ENCODE peak calls at places on chromosomes 4 and X, in four cellular contexts. One of them, this sample, is unnamed.

GRCh38 chr4:112370466-112370865 is 73.3 kb downstream of the ALPK1 start:
- DNase-seq in IMR-90: peak; percentile 8
- DNase-seq in A549: no peak
- DNase-seq in K562: no peak
- DNase-seq in this sample: no peak

GRCh38 chr4:48827622-48828021 is 3.3 kb upstream of the OCIAD1 start:
- DNase-seq in IMR-90: no peak
- DNase-seq in A549: no peak
- DNase-seq in K562: no peak
- DNase-seq in this sample: no peak

GRCh38 chrX:23292979-23293651 is 41.5 kb upstream of the PTCHD1 start:
- DNase-seq in IMR-90: no peak
- DNase-seq in A549: no peak
- DNase-seq in K562: no peak
- DNase-seq in this sample: no peak

GRCh38 chr4:1369484-1370079 is 22.6 kb downstream of the UVSSA start:
- DNase-seq in IMR-90: no peak
- DNase-seq in A549: no peak
- DNase-seq in K562: no peak
- DNase-seq in this sample: no peak

GRCh38 chr4:157576671-157577070 is 356.1 kb downstream of the GRIA2 start:
- DNase-seq in IMR-90: no peak
- DNase-seq in A549: no peak
- DNase-seq in K562: no peak
- DNase-seq in this sample: no peak

GRCh38 chr4:117447925-117448324 is 362.5 kb upstream of the TRAM1L1 start:
- DNase-seq in IMR-90: no peak
- DNase-seq in A549: peak; percentile 9
- DNase-seq in K562: no peak
- DNase-seq in this sample: peak; percentile 12

GRCh38 chr4:72171761-72172160 is 140.0 kb downstream of the NPFFR2 start:
- DNase-seq in IMR-90: no peak
- DNase-seq in A549: no peak
- DNase-seq in K562: no peak
- DNase-seq in this sample: no peak

GRCh38 chr4:121697626-121698025 is 846 bp upstream of the ANXA5 start:
- DNase-seq in IMR-90: no peak
- DNase-seq in A549: no peak
- DNase-seq in K562: no peak
- DNase-seq in this sample: no peak

GRCh38 chr4:53026233-53026632 is 164.1 kb downstream of the RASL11B start:
- DNase-seq in IMR-90: peak; percentile 25
- DNase-seq in A549: no peak
- DNase-seq in K562: no peak
- DNase-seq in this sample: no peak

GRCh38 chrX:117996918-117997480 is 119.6 kb downstream of the KLHL13 start:
- DNase-seq in IMR-90: peak; percentile 63
- DNase-seq in A549: no peak
- DNase-seq in K562: no peak
- DNase-seq in this sample: peak; percentile 0

GRCh38 chr4:52728877-52729276 is 22.3 kb downstream of the ERVMER34-1 start:
- DNase-seq in IMR-90: no peak
- DNase-seq in A549: no peak
- DNase-seq in K562: no peak
- DNase-seq in this sample: no peak

GRCh38 chr4:158444621-158445020 is 77.1 kb upstream of the RXFP1 start:
- DNase-seq in IMR-90: peak; percentile 12
- DNase-seq in A549: no peak
- DNase-seq in K562: no peak
- DNase-seq in this sample: no peak

GRCh38 chr4:167102475-167102874 is 131.8 kb downstream of the SPOCK3 start:
- DNase-seq in IMR-90: no peak
- DNase-seq in A549: no peak
- DNase-seq in K562: no peak
- DNase-seq in this sample: no peak

GRCh38 chrX:110086916-110087484 is 84.1 kb downstream of the TMEM164 start:
- DNase-seq in IMR-90: peak; percentile 96
- DNase-seq in A549: peak; percentile 94
- DNase-seq in K562: peak; percentile 23
- DNase-seq in this sample: peak; percentile 12

GRCh38 chr4:99117876-99118693 is 26.0 kb downstream of the ADH4 start:
- DNase-seq in IMR-90: peak; percentile 35
- DNase-seq in A549: peak; percentile 3
- DNase-seq in K562: no peak
- DNase-seq in this sample: peak; percentile 7

GRCh38 chrX:38806054-38806389 is 4.8 kb downstream of the MID1IP1 start:
- DNase-seq in IMR-90: no peak
- DNase-seq in A549: no peak
- DNase-seq in K562: peak; percentile 21
- DNase-seq in this sample: no peak

GRCh38 chr4:77169496-77169895 is 12.5 kb downstream of the CCNG2 start:
- DNase-seq in IMR-90: peak; percentile 67
- DNase-seq in A549: no peak
- DNase-seq in K562: no peak
- DNase-seq in this sample: no peak

GRCh38 chrX:110853610-110854009 is 58.0 kb upstream of the CHRDL1 start:
- DNase-seq in IMR-90: no peak
- DNase-seq in A549: peak; percentile 5
- DNase-seq in K562: no peak
- DNase-seq in this sample: no peak

GRCh38 chr4:88802138-88802537 is 104.5 kb upstream of the NAP1L5 start:
- DNase-seq in IMR-90: no peak
- DNase-seq in A549: no peak
- DNase-seq in K562: no peak
- DNase-seq in this sample: no peak

GRCh38 chr4:6437682-6438264 is 34.6 kb downstream of the PPP2R2C start:
- DNase-seq in IMR-90: no peak
- DNase-seq in A549: no peak
- DNase-seq in K562: no peak
- DNase-seq in this sample: no peak

GRCh38 chr4:166972071-166972470 is 262.2 kb downstream of the SPOCK3 start:
- DNase-seq in IMR-90: no peak
- DNase-seq in A549: peak; percentile 33
- DNase-seq in K562: no peak
- DNase-seq in this sample: no peak

GRCh38 chr4:75633846-75634245 is 3.5 kb upstream of the CDKL2 start:
- DNase-seq in IMR-90: peak; percentile 40
- DNase-seq in A549: no peak
- DNase-seq in K562: no peak
- DNase-seq in this sample: no peak

GRCh38 chrX:100587846-100588245 is 3.1 kb downstream of the TNMD start:
- DNase-seq in IMR-90: no peak
- DNase-seq in A549: no peak
- DNase-seq in K562: no peak
- DNase-seq in this sample: no peak

GRCh38 chr4:172996571-172997216 is 171.9 kb upstream of the GALNT7 start:
- DNase-seq in IMR-90: peak; percentile 91
- DNase-seq in A549: peak; percentile 42
- DNase-seq in K562: no peak
- DNase-seq in this sample: no peak

GRCh38 chr4:41632481-41633073 is 94.6 kb downstream of the LIMCH1 start:
- DNase-seq in IMR-90: no peak
- DNase-seq in A549: no peak
- DNase-seq in K562: no peak
- DNase-seq in this sample: no peak

GRCh38 chr4:10115271-10115656 is 1.3 kb downstream of the WDR1 start:
- DNase-seq in IMR-90: peak; percentile 60
- DNase-seq in A549: no peak
- DNase-seq in K562: no peak
- DNase-seq in this sample: peak; percentile 82

GRCh38 chrX:21479695-21480280 is 105.6 kb downstream of the CNKSR2 start:
- DNase-seq in IMR-90: peak; percentile 54
- DNase-seq in A549: peak; percentile 67
- DNase-seq in K562: no peak
- DNase-seq in this sample: peak; percentile 48

GRCh38 chr4:2101346-2102044 is 42.4 kb downstream of the NAT8L start:
- DNase-seq in IMR-90: peak; percentile 48
- DNase-seq in A549: no peak
- DNase-seq in K562: no peak
- DNase-seq in this sample: no peak

GRCh38 chrX:108313662-108314061 is 124.6 kb downstream of the COL4A6 start:
- DNase-seq in IMR-90: peak; percentile 60
- DNase-seq in A549: peak; percentile 43
- DNase-seq in K562: no peak
- DNase-seq in this sample: no peak

GRCh38 chr4:94332983-94333590 is 9.5 kb downstream of the HPGDS start:
- DNase-seq in IMR-90: no peak
- DNase-seq in A549: peak; percentile 36
- DNase-seq in K562: no peak
- DNase-seq in this sample: peak; percentile 7

GRCh38 chr4:56360071-56360470 is 27.2 kb downstream of the AASDH start:
- DNase-seq in IMR-90: peak; percentile 51
- DNase-seq in A549: no peak
- DNase-seq in K562: no peak
- DNase-seq in this sample: no peak

GRCh38 chr4:95381843-95382580 is 166.8 kb downstream of the UNC5C start:
- DNase-seq in IMR-90: no peak
- DNase-seq in A549: no peak
- DNase-seq in K562: no peak
- DNase-seq in this sample: no peak

GRCh38 chr4:186158021-186158859 is 33.1 kb upstream of the CYP4V2 start:
- DNase-seq in IMR-90: no peak
- DNase-seq in A549: no peak
- DNase-seq in K562: no peak
- DNase-seq in this sample: no peak

GRCh38 chrX:73922856-73923429 is 359.9 kb downstream of the CHIC1 start:
- DNase-seq in IMR-90: peak; percentile 26
- DNase-seq in A549: no peak
- DNase-seq in K562: no peak
- DNase-seq in this sample: no peak

DNA sequence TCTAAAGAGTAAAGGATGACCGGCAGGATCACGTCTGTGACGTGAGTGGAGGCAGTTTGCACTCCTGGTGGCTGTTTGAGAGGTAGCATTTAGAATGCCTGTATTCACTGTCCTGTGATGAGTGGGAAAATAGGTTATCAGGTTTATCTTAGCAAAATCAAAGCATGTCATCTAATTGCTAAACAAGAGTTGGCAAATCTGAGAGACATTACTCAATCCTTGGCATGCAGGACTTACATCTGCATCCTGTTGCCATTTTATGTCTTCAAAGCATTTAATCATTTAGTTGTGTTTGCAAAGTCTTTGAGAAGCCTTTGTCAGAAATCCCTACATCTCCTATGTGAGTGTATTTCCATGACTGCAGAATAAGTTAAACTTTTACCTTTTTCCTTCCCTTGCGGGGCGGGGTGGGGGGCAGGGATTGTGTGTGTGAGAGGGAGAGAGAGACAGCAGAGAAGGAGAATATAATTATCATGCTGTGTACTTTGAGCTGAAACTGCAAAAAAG is 41.4 kb upstream of the MSANTD1 start:
- DNase-seq in IMR-90: peak; percentile 15
- DNase-seq in A549: no peak
- DNase-seq in K562: no peak
- DNase-seq in this sample: peak; percentile 96
- TF ChIP-seq MAZ in IMR-90: no peak
- TF ChIP-seq MAZ in A549: no peak
- TF ChIP-seq MAZ in K562: no peak
- TF ChIP-seq MAZ in this sample: no peak

GRCh38 chr4:113636438-113636818 is 125.1 kb downstream of the CAMK2D start:
- DNase-seq in IMR-90: no peak
- DNase-seq in A549: no peak
- DNase-seq in K562: no peak
- DNase-seq in this sample: peak; percentile 78
- TF ChIP-seq MAZ in IMR-90: no peak
- TF ChIP-seq MAZ in A549: no peak
- TF ChIP-seq MAZ in K562: no peak
- TF ChIP-seq MAZ in this sample: no peak

GRCh38 chrX:96982159-96982558 is 98.5 kb downstream of the RPA4 start:
- DNase-seq in IMR-90: no peak
- DNase-seq in A549: no peak
- DNase-seq in K562: no peak
- DNase-seq in this sample: no peak
- TF ChIP-seq MAZ in IMR-90: no peak
- TF ChIP-seq MAZ in A549: no peak
- TF ChIP-seq MAZ in K562: no peak
- TF ChIP-seq MAZ in this sample: no peak

DNA sequence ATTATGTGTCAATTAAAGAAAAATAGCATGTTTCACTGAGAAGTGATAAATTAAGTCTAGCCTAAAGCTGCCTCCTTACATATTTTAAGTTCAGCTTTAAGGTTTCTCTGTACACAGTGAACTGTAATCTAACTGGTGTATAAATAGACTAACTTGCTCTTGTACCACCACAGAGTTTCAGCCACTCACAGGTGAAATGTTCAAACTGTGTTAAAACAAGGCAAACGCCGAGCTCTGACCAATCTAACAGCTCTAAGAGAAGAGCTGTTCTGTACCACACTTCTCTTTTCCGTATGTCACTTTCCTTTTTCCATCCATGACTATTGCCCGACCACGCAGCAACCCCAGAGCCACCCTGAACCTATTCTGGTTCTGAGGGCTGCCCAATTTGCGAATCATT is 64.5 kb downstream of the DCHS2 start:
- DNase-seq in IMR-90: no peak
- DNase-seq in A549: no peak
- DNase-seq in K562: no peak
- DNase-seq in this sample: no peak
- TF ChIP-seq MAZ in IMR-90: no peak
- TF ChIP-seq MAZ in A549: no peak
- TF ChIP-seq MAZ in K562: no peak
- TF ChIP-seq MAZ in this sample: no peak

GRCh38 chrX:40504801-40505605 is 75.8 kb upstream of the ATP6AP2 start:
- DNase-seq in IMR-90: peak; percentile 86
- DNase-seq in A549: no peak
- DNase-seq in K562: no peak
- DNase-seq in this sample: no peak
- TF ChIP-seq MAZ in IMR-90: no peak
- TF ChIP-seq MAZ in A549: no peak
- TF ChIP-seq MAZ in K562: no peak
- TF ChIP-seq MAZ in this sample: no peak

This sample was measured in HepG2.